ENCODE peak calls at places on chromosomes 2 and 18, in seven cellular contexts. Z is H9, G is H1, N is IMR-90, D is neuronal stem cell, J is trophoblast cell, Y is mesenchymal stem cell. P is an unnamed sample.

GRCh38 chr18:32911660-32912284 is 138.9 kb upstream of the KLHL14 start:
- DNase-seq in Z (no peak), G (no peak), N (peak; percentile 4), D (no peak), J (no peak), Y (peak; percentile 15), P (no peak)

GRCh38 chr2:120132190-120132589 is 91.0 kb downstream of the TMEM185B start:
- DNase-seq in Z (no peak), G (no peak), N (peak; percentile 82), D (no peak), J (peak; percentile 8), Y (peak; percentile 59), P (no peak)

GRCh38 chr2:101467306-101467705 is 7.6 kb downstream of the RFX8 start:
- DNase-seq in Z (peak; percentile 51), G (peak; percentile 48), N (peak; percentile 42), D (peak; percentile 32), J (no peak), Y (peak; percentile 38), P (peak; percentile 88)

GRCh38 chr2:174574657-174575056 is 22.9 kb downstream of the WIPF1 start:
- DNase-seq in Z (no peak), G (no peak), N (peak; percentile 62), D (no peak), J (no peak), Y (peak; percentile 38), P (no peak)

GRCh38 chr2:101330253-101330921 is 21.9 kb upstream of the RNF149 start:
- DNase-seq in Z (peak; percentile 81), G (no peak), N (no peak), D (no peak), J (no peak), Y (peak; percentile 15), P (peak; percentile 84)

GRCh38 chr2:67752964-67753363 is 309.8 kb downstream of the C1D start:
- DNase-seq in Z (no peak), G (no peak), N (peak; percentile 91), D (no peak), J (peak; percentile 2), Y (peak; percentile 72), P (no peak)

GRCh38 chr2:65991864-65992554 is 442.9 kb upstream of the MEIS1 start:
- DNase-seq in Z (no peak), G (no peak), N (no peak), D (no peak), J (peak; percentile 59), Y (no peak), P (no peak)

GRCh38 chr2:172438741-172439508 is 11.5 kb downstream of the ITGA6 start:
- DNase-seq in Z (no peak), G (no peak), N (peak; percentile 71), D (no peak), J (peak; percentile 79), Y (no peak), P (no peak)

GRCh38 chr2:238291550-238292281 is 3.3 kb upstream of the PER2 start:
- DNase-seq in Z (no peak), G (no peak), N (no peak), D (no peak), J (no peak), Y (no peak), P (no peak)

GRCh38 chr2:170848587-170848986 is 31.9 kb downstream of the GAD1 start:
- DNase-seq in Z (no peak), G (no peak), N (peak; percentile 40), D (no peak), J (no peak), Y (peak; percentile 44), P (peak; percentile 29)

GRCh38 chr18:35074581-35074980 is 33.4 kb downstream of the MAPRE2 start:
- DNase-seq in Z (no peak), G (no peak), N (no peak), D (no peak), J (no peak), Y (no peak), P (no peak)

GRCh38 chr18:35071819-35072247 is 30.6 kb downstream of the MAPRE2 start:
- DNase-seq in Z (no peak), G (no peak), N (no peak), D (no peak), J (no peak), Y (no peak), P (no peak)

GRCh38 chr18:35073186-35074105 is 32.2 kb downstream of the MAPRE2 start:
- DNase-seq in Z (no peak), G (no peak), N (peak; percentile 51), D (no peak), J (peak; percentile 27), Y (peak; percentile 47), P (no peak)

GRCh38 chr18:35075132-35075531 is 33.9 kb downstream of the MAPRE2 start:
- DNase-seq in Z (no peak), G (no peak), N (no peak), D (no peak), J (peak; percentile 39), Y (no peak), P (no peak)

DNA sequence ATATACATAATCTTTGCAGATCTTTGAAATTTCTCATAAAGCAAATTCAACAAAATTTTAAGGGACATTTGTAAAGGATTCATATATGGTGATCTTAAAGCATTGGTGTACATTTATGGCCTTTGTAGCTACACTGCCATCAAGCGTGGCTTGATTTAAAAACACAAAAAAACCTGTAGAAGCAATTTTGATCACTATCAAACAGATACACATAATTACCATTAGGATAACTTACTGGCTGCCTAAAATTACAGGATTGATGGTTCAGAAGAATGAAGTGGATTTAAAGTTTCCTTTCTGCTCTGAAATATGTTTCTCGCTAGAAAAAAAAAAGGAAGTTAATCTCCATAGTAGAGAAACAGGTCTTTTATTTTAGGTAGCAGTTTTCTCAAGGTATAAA is 31.4 kb downstream of the MAPRE2 start:
- DNase-seq in Z (no peak), G (no peak), N (no peak), D (no peak), J (no peak), Y (no peak), P (no peak)
- H3K9ac ChIP-seq in Z (no peak overlapping the region), G (no peak overlapping the region), N (no peak overlapping the region), D (no peak overlapping the region), J (no peak overlapping the region), Y (no peak overlapping the region), P (no peak overlapping the region)

GRCh38 chr2:215144106-215144875 is 5.9 kb upstream of the ABCA12 start:
- DNase-seq in Z (no peak), G (no peak), N (no peak), D (no peak), J (no peak), Y (no peak), P (no peak)
- H3K23ac ChIP-seq in Z (no peak overlapping the region), G (no peak overlapping the region), N (no peak overlapping the region), D (no peak overlapping the region), J (no peak overlapping the region), Y (no peak overlapping the region), P (no peak overlapping the region)

DNA sequence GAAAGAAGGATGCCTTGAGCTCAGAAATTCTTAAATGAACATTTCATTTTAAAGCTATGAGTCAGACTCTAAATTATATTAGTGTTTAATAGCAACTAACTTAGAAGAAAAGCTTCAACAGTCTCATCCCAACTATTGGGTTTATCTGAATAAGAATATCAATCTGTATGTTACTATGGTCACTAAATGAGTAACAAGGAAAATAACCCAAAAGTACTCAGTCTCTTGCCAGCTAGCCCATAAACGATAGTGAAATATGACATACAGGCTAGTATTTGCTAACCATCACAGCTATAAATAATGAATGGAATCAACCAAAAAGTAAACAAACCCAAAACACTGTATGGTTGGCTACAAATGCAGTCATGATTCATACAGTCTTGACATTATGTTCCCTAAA is 174.9 kb downstream of the RAB3GAP1 start:
- DNase-seq in Z (no peak), G (no peak), N (peak; percentile 60), D (no peak), J (no peak), Y (peak; percentile 63), P (no peak)
- H3K9ac ChIP-seq in Z (no peak overlapping the region), G (no peak overlapping the region), N (no peak overlapping the region), D (no peak overlapping the region), J (no peak overlapping the region), Y (no peak overlapping the region), P (no peak overlapping the region)

GRCh38 chr2:41735006-41735405 is 312.8 kb upstream of the PKDCC start:
- DNase-seq in Z (no peak), G (no peak), N (no peak), D (no peak), J (no peak), Y (no peak), P (no peak)

GRCh38 chr2:41735446-41735845 is 312.4 kb upstream of the PKDCC start:
- DNase-seq in Z (no peak), G (no peak), N (no peak), D (no peak), J (peak; percentile 16), Y (no peak), P (peak; percentile 63)

GRCh38 chr2:41736586-41736985 is 311.2 kb upstream of the PKDCC start:
- DNase-seq in Z (no peak), G (no peak), N (no peak), D (no peak), J (no peak), Y (no peak), P (no peak)

GRCh38 chr2:41737888-41738287 is 309.9 kb upstream of the PKDCC start:
- DNase-seq in Z (no peak), G (no peak), N (no peak), D (no peak), J (no peak), Y (no peak), P (no peak)

GRCh38 chr2:41736105-41736567 is 311.7 kb upstream of the PKDCC start:
- DNase-seq in Z (no peak), G (no peak), N (no peak), D (no peak), J (peak; percentile 28), Y (no peak), P (no peak)
- H3K23ac ChIP-seq in Z (no peak overlapping the region), G (no peak overlapping the region), N (no peak overlapping the region), D (no peak overlapping the region), J (no peak overlapping the region), Y (no peak overlapping the region), P (no peak overlapping the region)

GRCh38 chr2:216351172-216351925 is 20.9 kb downstream of the MARCHF4 start:
- DNase-seq in Z (no peak), G (peak; percentile 17), N (peak; percentile 40), D (no peak), J (peak; percentile 56), Y (peak; percentile 76), P (no peak)

GRCh38 chr2:216354236-216354788 is 18.0 kb downstream of the MARCHF4 start:
- DNase-seq in Z (no peak), G (no peak), N (peak; percentile 61), D (no peak), J (no peak), Y (no peak), P (no peak)

GRCh38 chr2:216350214-216350789 is 22.0 kb downstream of the MARCHF4 start:
- DNase-seq in Z (no peak), G (peak; percentile 33), N (peak; percentile 81), D (no peak), J (no peak), Y (peak; percentile 73), P (no peak)

GRCh38 chr2:216352653-216353270 is 19.5 kb downstream of the MARCHF4 start:
- DNase-seq in Z (no peak), G (peak; percentile 11), N (no peak), D (no peak), J (no peak), Y (no peak), P (no peak)

DNA sequence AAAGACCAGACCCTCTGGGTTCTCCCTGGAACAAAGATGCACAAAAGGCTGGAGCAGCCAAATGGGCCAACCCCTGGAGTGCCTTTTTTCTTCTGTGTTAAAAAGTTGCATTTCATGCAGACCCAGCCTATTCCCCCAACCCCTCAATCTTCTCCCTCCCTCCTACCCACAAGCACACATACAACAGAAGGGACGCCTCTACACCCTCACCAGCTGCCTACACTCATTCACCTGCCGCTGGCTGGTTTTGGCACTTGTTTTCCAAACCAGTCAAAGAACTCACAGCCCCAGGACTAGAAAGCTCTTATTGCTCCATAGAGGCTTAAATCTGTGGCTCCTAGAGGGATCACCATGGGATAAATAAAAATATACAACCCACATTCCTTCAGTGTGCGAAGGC is 16.5 kb downstream of the MARCHF4 start:
- DNase-seq in Z (no peak), G (no peak), N (no peak), D (no peak), J (no peak), Y (no peak), P (no peak)
- H3K9ac ChIP-seq in Z (no peak overlapping the region), G (no peak overlapping the region), N (no peak overlapping the region), D (no peak overlapping the region), J (no peak overlapping the region), Y (no peak overlapping the region), P (no peak overlapping the region)

P was measured in mesendoderm.